ENCODE peak calls at places on chromosomes 3 and 15, in eight cellular contexts. One of them, this sample, is unnamed.

GRCh38 chr3:107710851-107711250 is 188.1 kb downstream of the BBX start:
- DNase-seq in astrocyte: peak; percentile 41
- DNase-seq in lung: peak; percentile 51
- DNase-seq in stomach: no peak
- DNase-seq in upper lobe of right lung: peak; percentile 65
- DNase-seq in left lung: no peak
- DNase-seq in hepatocyte: peak; percentile 8
- DNase-seq in adrenal gland: peak; percentile 78
- DNase-seq in this sample: no peak

GRCh38 chr3:126131881-126132750 is 48.2 kb upstream of the SLC41A3 start:
- DNase-seq in astrocyte: no peak
- DNase-seq in lung: no peak
- DNase-seq in stomach: peak; percentile 18
- DNase-seq in upper lobe of right lung: peak; percentile 42
- DNase-seq in left lung: peak; percentile 49
- DNase-seq in hepatocyte: no peak
- DNase-seq in adrenal gland: peak; percentile 12
- DNase-seq in this sample: no peak

GRCh38 chr3:43294975-43295374 is 8.6 kb downstream of the SNRK start:
- DNase-seq in astrocyte: peak; percentile 18
- DNase-seq in lung: no peak
- DNase-seq in stomach: no peak
- DNase-seq in upper lobe of right lung: no peak
- DNase-seq in left lung: no peak
- DNase-seq in hepatocyte: no peak
- DNase-seq in adrenal gland: no peak
- DNase-seq in this sample: no peak

GRCh38 chr15:93029613-93030429 is 59.2 kb downstream of the RGMA start:
- DNase-seq in astrocyte: no peak
- DNase-seq in lung: peak; percentile 38
- DNase-seq in stomach: no peak
- DNase-seq in upper lobe of right lung: no peak
- DNase-seq in left lung: peak; percentile 73
- DNase-seq in hepatocyte: peak; percentile 30
- DNase-seq in adrenal gland: peak; percentile 51
- DNase-seq in this sample: no peak

GRCh38 chr3:65979731-65980130 is 59.0 kb downstream of the MAGI1 start:
- DNase-seq in astrocyte: peak; percentile 64
- DNase-seq in lung: no peak
- DNase-seq in stomach: no peak
- DNase-seq in upper lobe of right lung: no peak
- DNase-seq in left lung: no peak
- DNase-seq in hepatocyte: no peak
- DNase-seq in adrenal gland: no peak
- DNase-seq in this sample: no peak

GRCh38 chr3:481680-482079 is 285.1 kb downstream of the CHL1 start:
- DNase-seq in astrocyte: no peak
- DNase-seq in lung: no peak
- DNase-seq in stomach: no peak
- DNase-seq in upper lobe of right lung: no peak
- DNase-seq in left lung: no peak
- DNase-seq in hepatocyte: peak; percentile 25
- DNase-seq in adrenal gland: no peak
- DNase-seq in this sample: no peak

GRCh38 chr3:113844622-113845222 is 6.1 kb downstream of the GRAMD1C start:
- DNase-seq in astrocyte: peak; percentile 23
- DNase-seq in lung: no peak
- DNase-seq in stomach: no peak
- DNase-seq in upper lobe of right lung: no peak
- DNase-seq in left lung: no peak
- DNase-seq in hepatocyte: peak; percentile 43
- DNase-seq in adrenal gland: no peak
- DNase-seq in this sample: no peak

GRCh38 chr3:15269091-15269989 is 63.0 kb downstream of the SH3BP5 start:
- DNase-seq in astrocyte: peak; percentile 94
- DNase-seq in lung: peak; percentile 77
- DNase-seq in stomach: peak; percentile 71
- DNase-seq in upper lobe of right lung: peak; percentile 89
- DNase-seq in left lung: peak; percentile 96
- DNase-seq in hepatocyte: peak; percentile 82
- DNase-seq in adrenal gland: peak; percentile 94
- DNase-seq in this sample: peak; percentile 90

GRCh38 chr15:84949043-84949442 is 32.6 kb upstream of the PDE8A start:
- DNase-seq in astrocyte: peak; percentile 58
- DNase-seq in lung: no peak
- DNase-seq in stomach: no peak
- DNase-seq in upper lobe of right lung: no peak
- DNase-seq in left lung: no peak
- DNase-seq in hepatocyte: no peak
- DNase-seq in adrenal gland: no peak
- DNase-seq in this sample: no peak

GRCh38 chr3:160098946-160099626 is 110.5 kb downstream of the IL12A start:
- DNase-seq in astrocyte: no peak
- DNase-seq in lung: no peak
- DNase-seq in stomach: no peak
- DNase-seq in upper lobe of right lung: no peak
- DNase-seq in left lung: no peak
- DNase-seq in hepatocyte: no peak
- DNase-seq in adrenal gland: no peak
- DNase-seq in this sample: no peak

GRCh38 chr3:53493997-53494791 is at the start of gene CACNA1D:
- DNase-seq in astrocyte: no peak
- DNase-seq in lung: peak; percentile 47
- DNase-seq in stomach: peak; percentile 71
- DNase-seq in upper lobe of right lung: peak; percentile 85
- DNase-seq in left lung: peak; percentile 87
- DNase-seq in hepatocyte: peak; percentile 87
- DNase-seq in adrenal gland: peak; percentile 53
- DNase-seq in this sample: peak; percentile 85

GRCh38 chr3:12750223-12750622 is 8.8 kb downstream of the TMEM40 start:
- DNase-seq in astrocyte: peak; percentile 84
- DNase-seq in lung: no peak
- DNase-seq in stomach: peak; percentile 72
- DNase-seq in upper lobe of right lung: no peak
- DNase-seq in left lung: no peak
- DNase-seq in hepatocyte: no peak
- DNase-seq in adrenal gland: peak; percentile 48
- DNase-seq in this sample: no peak

GRCh38 chr15:93035953-93036810 is 52.8 kb downstream of the RGMA start:
- DNase-seq in astrocyte: no peak
- DNase-seq in lung: no peak
- DNase-seq in stomach: peak; percentile 51
- DNase-seq in upper lobe of right lung: peak; percentile 62
- DNase-seq in left lung: peak; percentile 80
- DNase-seq in hepatocyte: peak; percentile 50
- DNase-seq in adrenal gland: no peak
- DNase-seq in this sample: no peak

GRCh38 chr15:91022075-91022831 is at the start of gene VPS33B:
- DNase-seq in astrocyte: peak; percentile 81
- DNase-seq in lung: peak; percentile 88
- DNase-seq in stomach: peak; percentile 85
- DNase-seq in upper lobe of right lung: peak; percentile 88
- DNase-seq in left lung: peak; percentile 90
- DNase-seq in hepatocyte: peak; percentile 88
- DNase-seq in adrenal gland: peak; percentile 85
- DNase-seq in this sample: peak; percentile 87

GRCh38 chr15:63601727-63602185 is 4.6 kb downstream of the FBXL22 start:
- DNase-seq in astrocyte: no peak
- DNase-seq in lung: no peak
- DNase-seq in stomach: no peak
- DNase-seq in upper lobe of right lung: no peak
- DNase-seq in left lung: no peak
- DNase-seq in hepatocyte: no peak
- DNase-seq in adrenal gland: no peak
- DNase-seq in this sample: peak; percentile 78

GRCh38 chr15:54515664-54516582 is 537.7 kb downstream of the UNC13C start:
- DNase-seq in astrocyte: no peak
- DNase-seq in lung: no peak
- DNase-seq in stomach: no peak
- DNase-seq in upper lobe of right lung: no peak
- DNase-seq in left lung: no peak
- DNase-seq in hepatocyte: no peak
- DNase-seq in adrenal gland: no peak
- DNase-seq in this sample: no peak

GRCh38 chr3:108088697-108089096 is 2.1 kb downstream of the CD47 start:
- DNase-seq in astrocyte: peak; percentile 51
- DNase-seq in lung: no peak
- DNase-seq in stomach: no peak
- DNase-seq in upper lobe of right lung: no peak
- DNase-seq in left lung: no peak
- DNase-seq in hepatocyte: no peak
- DNase-seq in adrenal gland: no peak
- DNase-seq in this sample: no peak

GRCh38 chr3:98763076-98763475 is at the start of gene ST3GAL6:
- DNase-seq in astrocyte: no peak
- DNase-seq in lung: peak; percentile 61
- DNase-seq in stomach: no peak
- DNase-seq in upper lobe of right lung: no peak
- DNase-seq in left lung: peak; percentile 36
- DNase-seq in hepatocyte: no peak
- DNase-seq in adrenal gland: no peak
- DNase-seq in this sample: no peak
- H3K4me3 ChIP-seq in astrocyte: no peak within 1 kb of the TSS
- H3K4me3 ChIP-seq in lung: peak within 1 kb of the TSS; percentile 12
- H3K4me3 ChIP-seq in stomach: peak within 1 kb of the TSS; percentile 22
- H3K4me3 ChIP-seq in upper lobe of right lung: peak within 1 kb of the TSS; percentile 39
- H3K4me3 ChIP-seq in left lung: peak within 1 kb of the TSS; percentile 47
- H3K4me3 ChIP-seq in hepatocyte: no peak within 1 kb of the TSS
- H3K4me3 ChIP-seq in adrenal gland: no peak within 1 kb of the TSS
- H3K4me3 ChIP-seq in this sample: no peak within 1 kb of the TSS

GRCh38 chr3:81033690-81034089 is 727.8 kb downstream of the GBE1 start:
- DNase-seq in astrocyte: peak; percentile 1
- DNase-seq in lung: no peak
- DNase-seq in stomach: no peak
- DNase-seq in upper lobe of right lung: no peak
- DNase-seq in left lung: no peak
- DNase-seq in hepatocyte: no peak
- DNase-seq in adrenal gland: no peak
- DNase-seq in this sample: no peak
- H3K4me1 ChIP-seq in astrocyte: no peaks in the 10 kb centered on the region
- H3K4me1 ChIP-seq in lung: no peaks in the 10 kb centered on the region
- H3K4me1 ChIP-seq in stomach: no peaks in the 10 kb centered on the region
- H3K4me1 ChIP-seq in upper lobe of right lung: no peaks in the 10 kb centered on the region
- H3K4me1 ChIP-seq in left lung: no peaks in the 10 kb centered on the region
- H3K4me1 ChIP-seq in hepatocyte: no peaks in the 10 kb centered on the region
- H3K4me1 ChIP-seq in adrenal gland: no peaks in the 10 kb centered on the region
- H3K4me1 ChIP-seq in this sample: no peaks in the 10 kb centered on the region

DNA sequence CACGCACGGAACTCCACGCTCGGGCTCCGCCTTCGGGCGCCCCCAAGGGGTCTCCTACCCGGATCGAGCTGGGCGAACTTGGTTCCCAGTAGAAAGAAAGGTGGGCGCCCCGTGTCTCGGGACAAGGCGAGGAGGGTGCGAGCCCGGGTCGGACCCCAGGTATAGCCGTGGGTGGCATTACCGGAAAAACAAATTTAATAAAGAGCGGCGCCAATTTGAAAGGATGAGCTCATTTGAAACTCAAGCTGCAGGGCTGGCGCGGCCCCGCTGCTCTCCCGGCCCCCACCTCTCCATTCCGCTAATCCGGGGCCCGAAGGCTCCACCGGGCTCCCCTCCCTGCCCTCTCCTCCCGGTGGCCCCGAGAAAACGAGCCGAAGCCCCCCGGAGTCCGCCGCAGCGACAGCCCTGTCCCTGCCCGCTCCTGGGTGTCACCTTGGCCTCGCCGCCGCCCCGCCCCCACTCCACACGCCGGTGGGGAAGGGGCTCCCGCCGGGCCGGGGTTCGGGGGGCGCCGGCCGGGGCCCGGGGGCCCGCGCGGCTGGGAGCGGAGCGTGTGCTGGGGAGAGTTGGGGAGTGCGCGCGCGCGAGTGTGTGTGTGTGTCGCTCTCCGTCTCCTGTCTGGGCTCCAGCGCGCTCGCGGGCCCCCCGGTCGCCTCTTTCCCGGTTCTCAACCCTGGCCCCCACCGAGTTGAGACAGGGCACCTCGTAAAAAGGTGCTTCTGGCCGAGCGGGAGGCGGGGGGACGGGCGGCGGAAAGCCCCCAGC is 1.4 kb downstream of the IGF2BP2 start:
- DNase-seq in astrocyte: no peak
- DNase-seq in lung: peak; percentile 37
- DNase-seq in stomach: peak; percentile 59
- DNase-seq in upper lobe of right lung: peak; percentile 73
- DNase-seq in left lung: peak; percentile 88
- DNase-seq in hepatocyte: peak; percentile 79
- DNase-seq in adrenal gland: peak; percentile 63
- DNase-seq in this sample: peak; percentile 66
- TF ChIP-seq CTCF in astrocyte: no peak
- TF ChIP-seq CTCF in lung: no peak
- TF ChIP-seq CTCF in stomach: no peak
- TF ChIP-seq CTCF in upper lobe of right lung: no peak
- TF ChIP-seq CTCF in left lung: no peak
- TF ChIP-seq CTCF in hepatocyte: no peak
- TF ChIP-seq CTCF in adrenal gland: no peak
- TF ChIP-seq CTCF in this sample: no peak

GRCh38 chr3:100756441-100756840 is 47.1 kb downstream of the TFG start:
- DNase-seq in astrocyte: peak; percentile 55
- DNase-seq in lung: no peak
- DNase-seq in stomach: no peak
- DNase-seq in upper lobe of right lung: no peak
- DNase-seq in left lung: no peak
- DNase-seq in hepatocyte: no peak
- DNase-seq in adrenal gland: no peak
- DNase-seq in this sample: no peak

GRCh38 chr3:100761211-100761921 is 52.1 kb downstream of the TFG start:
- DNase-seq in astrocyte: no peak
- DNase-seq in lung: no peak
- DNase-seq in stomach: no peak
- DNase-seq in upper lobe of right lung: no peak
- DNase-seq in left lung: no peak
- DNase-seq in hepatocyte: peak; percentile 34
- DNase-seq in adrenal gland: no peak
- DNase-seq in this sample: peak; percentile 7

GRCh38 chr3:100760377-100760776 is 51.1 kb downstream of the TFG start:
- DNase-seq in astrocyte: no peak
- DNase-seq in lung: no peak
- DNase-seq in stomach: no peak
- DNase-seq in upper lobe of right lung: no peak
- DNase-seq in left lung: no peak
- DNase-seq in hepatocyte: no peak
- DNase-seq in adrenal gland: no peak
- DNase-seq in this sample: no peak

GRCh38 chr3:100761951-100762350 is 52.7 kb downstream of the TFG start:
- DNase-seq in astrocyte: no peak
- DNase-seq in lung: no peak
- DNase-seq in stomach: no peak
- DNase-seq in upper lobe of right lung: no peak
- DNase-seq in left lung: no peak
- DNase-seq in hepatocyte: no peak
- DNase-seq in adrenal gland: no peak
- DNase-seq in this sample: no peak

DNA sequence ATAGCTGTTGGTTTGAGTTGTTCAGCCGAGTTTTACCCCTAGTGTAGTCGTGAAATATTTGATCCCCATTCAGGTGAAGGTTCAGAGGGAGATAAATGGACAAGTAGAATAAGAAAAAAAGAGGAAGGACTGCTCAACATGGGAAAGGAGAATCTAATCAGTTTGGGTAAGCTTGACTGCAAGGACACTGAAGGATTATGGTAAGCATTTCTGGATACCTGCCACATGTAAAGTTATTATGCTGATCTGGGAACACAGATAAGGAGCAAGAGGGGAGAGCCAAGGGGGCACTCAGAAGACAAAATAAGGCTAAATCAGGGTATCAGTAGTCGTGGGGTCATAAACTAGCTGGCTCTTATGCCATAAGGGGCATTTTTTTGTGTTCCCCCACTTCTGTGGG is 49.9 kb downstream of the TFG start:
- DNase-seq in astrocyte: no peak
- DNase-seq in lung: no peak
- DNase-seq in stomach: no peak
- DNase-seq in upper lobe of right lung: no peak
- DNase-seq in left lung: no peak
- DNase-seq in hepatocyte: no peak
- DNase-seq in adrenal gland: no peak
- DNase-seq in this sample: no peak
- H3K4me3 ChIP-seq in astrocyte: no peak overlapping the region
- H3K4me3 ChIP-seq in lung: no peak overlapping the region
- H3K4me3 ChIP-seq in stomach: no peak overlapping the region
- H3K4me3 ChIP-seq in upper lobe of right lung: no peak overlapping the region
- H3K4me3 ChIP-seq in left lung: no peak overlapping the region
- H3K4me3 ChIP-seq in hepatocyte: no peak overlapping the region
- H3K4me3 ChIP-seq in adrenal gland: no peak overlapping the region
- H3K4me3 ChIP-seq in this sample: no peak overlapping the region

This sample was measured in mucosa of descending colon.